ENCODE peak calls at places on chromosomes 16 and 17, in four cellular contexts. V is GM23338, Z is IMR-90, L is fibroblast of pulmonary artery. F is an unnamed sample.

GRCh38 chr16:2032285-2033056 is 5.8 kb downstream of the NHERF2 start:
- DNase-seq in V (no peak), Z (peak; percentile 49), L (no peak), F (no peak)

GRCh38 chr16:65178151-65178550 is 56.3 kb upstream of the CDH11 start:
- DNase-seq in V (no peak), Z (peak; percentile 74), L (peak; percentile 14), F (no peak)

GRCh38 chr16:74298104-74298503 is 1.5 kb downstream of the PSMD7 start:
- DNase-seq in V (no peak), Z (no peak), L (no peak), F (no peak)

GRCh38 chr16:84844049-84844350 is 24.2 kb downstream of the CRISPLD2 start:
- DNase-seq in V (no peak), Z (no peak), L (no peak), F (no peak)

GRCh38 chr17:57853695-57854094 is 3.9 kb upstream of the MRPS23 start:
- DNase-seq in V (no peak), Z (no peak), L (no peak), F (no peak)

GRCh38 chr16:35208001-35208935 is 1748.9 kb downstream of the TP53TG3F start:
- DNase-seq in V (no peak), Z (no peak), L (no peak), F (no peak)

GRCh38 chr17:80513201-80513600 is 31.4 kb upstream of the RPTOR start:
- DNase-seq in V (no peak), Z (no peak), L (no peak), F (no peak)

GRCh38 chr16:25063865-25064264 is 47.7 kb upstream of the LCMT1 start:
- DNase-seq in V (no peak), Z (peak; percentile 74), L (peak; percentile 72), F (no peak)

GRCh38 chr17:75904749-75905521 is at the start of gene MRPL38:
- DNase-seq in V (peak; percentile 93), Z (peak; percentile 92), L (peak; percentile 96), F (peak; percentile 99)

GRCh38 chr17:4407851-4408250 is 25.9 kb upstream of the SPNS3 start:
- DNase-seq in V (no peak), Z (no peak), L (peak; percentile 18), F (no peak)

GRCh38 chr17:77783991-77784820 is 174.3 kb upstream of the TNRC6C start:
- DNase-seq in V (no peak), Z (no peak), L (no peak), F (peak; percentile 54)

GRCh38 chr16:9393601-9394000 is 302.2 kb downstream of the HAPSTR1 start:
- DNase-seq in V (no peak), Z (no peak), L (no peak), F (no peak)
- TF ChIP-seq CTCF in V (no peak), Z (no peak), L (no peak), F (no peak)

GRCh38 chr16:28596840-28597691 is at the start of gene SULT1A2:
- DNase-seq in V (peak; percentile 48), Z (no peak), L (peak; percentile 20), F (no peak)

GRCh38 chr16:28596115-28596630 is 677 bp downstream of the SULT1A2 start:
- DNase-seq in V (no peak), Z (no peak), L (no peak), F (no peak)

GRCh38 chr16:28592979-28593553 is 3.8 kb downstream of the SULT1A2 start:
- DNase-seq in V (no peak), Z (no peak), L (no peak), F (no peak)

GRCh38 chr16:28592511-28592910 is 4.3 kb downstream of the SULT1A2 start:
- DNase-seq in V (no peak), Z (no peak), L (no peak), F (no peak)

DNA sequence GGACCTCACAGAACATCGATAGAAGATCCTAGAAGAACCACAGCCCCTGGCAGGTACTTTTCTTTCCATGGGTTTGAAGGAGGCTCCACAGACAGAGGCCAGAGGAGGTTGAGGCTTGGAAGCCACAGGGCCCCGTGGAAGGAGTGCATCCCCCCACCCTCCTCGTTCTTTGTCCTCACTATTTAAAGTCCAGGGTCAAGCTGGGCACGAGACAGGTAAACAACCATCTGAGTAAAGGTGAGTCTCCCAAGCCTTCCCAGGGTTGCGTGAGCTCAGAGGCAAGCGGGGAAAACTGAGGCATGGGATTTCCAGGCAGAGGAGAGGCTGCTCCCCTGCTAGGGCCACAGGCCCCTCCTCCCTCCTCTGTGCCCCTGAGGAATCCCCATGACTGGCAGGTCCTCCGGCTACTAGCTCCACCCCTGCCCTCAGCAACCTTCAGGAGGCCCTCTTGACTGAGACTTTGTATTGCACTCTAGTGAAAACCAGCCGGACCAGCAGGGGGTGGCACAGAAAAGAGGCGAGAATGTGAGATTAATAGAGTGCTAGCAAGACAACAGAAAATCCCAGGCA is 927 bp upstream of the SULT1A2 start:
- DNase-seq in V (peak; percentile 78), Z (no peak), L (no peak), F (no peak)
- TF ChIP-seq CTCF in V (no peak), Z (no peak), L (no peak), F (no peak)

GRCh38 chr17:40646791-40647548 is 648 bp downstream of the SMARCE1 start:
- DNase-seq in V (peak; percentile 49), Z (peak; percentile 43), L (peak; percentile 49), F (peak; percentile 60)
- TF ChIP-seq CTCF in V (no peak), Z (no peak), L (no peak), F (no peak)

GRCh38 chr17:65293584-65294183 is 156.5 kb downstream of the RGS9 start:
- DNase-seq in V (peak; percentile 29), Z (no peak), L (no peak), F (no peak)

GRCh38 chr17:65297384-65297783 is 160.2 kb downstream of the RGS9 start:
- DNase-seq in V (no peak), Z (no peak), L (peak; percentile 60), F (no peak)

GRCh38 chr17:65290616-65291015 is 153.4 kb downstream of the RGS9 start:
- DNase-seq in V (no peak), Z (no peak), L (no peak), F (no peak)

GRCh38 chr17:65292430-65292829 is 155.3 kb downstream of the RGS9 start:
- DNase-seq in V (no peak), Z (no peak), L (peak; percentile 29), F (no peak)

GRCh38 chr17:65294184-65294719 is 157.1 kb downstream of the RGS9 start:
- DNase-seq in V (peak; percentile 86), Z (peak; percentile 71), L (peak; percentile 80), F (peak; percentile 76)
- TF ChIP-seq CTCF in V (peak; percentile 90), Z (peak; percentile 83), L (peak; percentile 92), F (peak; percentile 63)